ENCODE peak calls at places on chromosome 12, in ten cellular contexts. Z is sigmoid colon, L is left ventricle myocardium inferior, F is neuronal stem cell, X is spleen, I is ovary, B is endothelial cell of umbilical vein, M is AG04450, H is heart right ventricle, E is lung. S is an unnamed sample.

GRCh38 chr12:22083167-22083566 is 37.1 kb downstream of the CMAS start:
- DNase-seq in Z (no peak), H (no peak), B (peak; percentile 56), E (no peak), M (no peak), I (no peak), L (no peak), F (no peak), X (no peak), S (peak; percentile 32)

GRCh38 chr12:117441751-117442150 is 80.3 kb upstream of the NOS1 start:
- DNase-seq in X (no peak), F (no peak), E (no peak), L (peak; percentile 70), I (no peak), Z (peak; percentile 75), B (no peak), M (no peak), H (peak; percentile 60), S (peak; percentile 39)

GRCh38 chr12:69101505-69101904 is 137.9 kb upstream of the CPSF6 start:
- DNase-seq in B (peak; percentile 11), L (no peak), M (no peak), E (peak; percentile 52), F (no peak), I (peak; percentile 75), H (no peak), Z (no peak), X (no peak), S (no peak)

GRCh38 chr12:3527181-3527580 is 36.2 kb downstream of the PRMT8 start:
- DNase-seq in E (no peak), Z (no peak), H (no peak), M (no peak), I (no peak), F (no peak), X (no peak), B (peak; percentile 24), L (no peak), S (peak; percentile 54)

GRCh38 chr12:20150835-20151234 is 217.5 kb upstream of the PDE3A start:
- DNase-seq in H (no peak), Z (no peak), E (no peak), F (no peak), X (no peak), M (no peak), B (peak; percentile 97), I (no peak), L (no peak), S (peak; percentile 56)

GRCh38 chr12:119061208-119061796 is 80.0 kb downstream of the SRRM4 start:
- DNase-seq in I (peak; percentile 23), H (peak; percentile 39), B (peak; percentile 16), X (no peak), F (peak; percentile 80), Z (no peak), E (peak; percentile 45), L (peak; percentile 64), M (no peak), S (peak; percentile 45)

GRCh38 chr12:122943196-122943595 is 23.1 kb downstream of the ABCB9 start:
- DNase-seq in X (no peak), Z (no peak), I (no peak), F (no peak), H (peak; percentile 68), L (no peak), M (no peak), B (peak; percentile 70), E (no peak), S (no peak)

GRCh38 chr12:114697741-114698565 is 14.0 kb upstream of the TBX3 start:
- DNase-seq in H (no peak), L (no peak), M (no peak), Z (no peak), I (no peak), X (no peak), B (no peak), F (peak; percentile 84), E (no peak), S (peak; percentile 29)

GRCh38 chr12:94863286-94863685 is 140.2 kb downstream of the NDUFA12 start:
- DNase-seq in X (no peak), H (no peak), F (no peak), B (no peak), M (no peak), E (no peak), L (no peak), Z (no peak), I (no peak), S (no peak)

GRCh38 chr12:9961901-9962300 is 9.3 kb upstream of the CLEC12A start:
- DNase-seq in L (no peak), I (no peak), M (no peak), F (no peak), B (no peak), E (no peak), Z (no peak), X (no peak), H (no peak), S (no peak)

GRCh38 chr12:15726029-15726756 is 63.0 kb downstream of the EPS8 start:
- DNase-seq in L (no peak), B (no peak), E (no peak), H (no peak), X (no peak), M (no peak), F (no peak), I (no peak), Z (no peak), S (peak; percentile 48)

GRCh38 chr12:116950628-116951325 is 40.0 kb downstream of the FBXW8 start:
- DNase-seq in M (no peak), Z (no peak), I (no peak), B (no peak), F (no peak), E (no peak), X (no peak), H (no peak), L (no peak), S (no peak)

GRCh38 chr12:122858591-122859302 is 23.5 kb downstream of the HIP1R start:
- DNase-seq in Z (no peak), E (no peak), B (no peak), H (no peak), L (no peak), X (no peak), F (no peak), M (no peak), I (no peak), S (no peak)

GRCh38 chr12:104974626-104975290 is 11.4 kb upstream of the NOPCHAP1 start:
- DNase-seq in L (no peak), Z (no peak), M (no peak), B (no peak), X (no peak), F (no peak), H (no peak), I (no peak), E (no peak), S (no peak)

GRCh38 chr12:13691598-13691997 is 289.8 kb downstream of the GRIN2B start:
- DNase-seq in E (no peak), M (no peak), X (no peak), I (no peak), L (no peak), F (no peak), Z (no peak), B (no peak), H (no peak), S (no peak)

GRCh38 chr12:7588703-7589329 is 76.9 kb downstream of the APOBEC1 start:
- DNase-seq in I (no peak), F (no peak), B (peak; percentile 62), E (peak; percentile 45), M (no peak), L (no peak), Z (no peak), X (no peak), H (peak; percentile 57), S (peak; percentile 91)

GRCh38 chr12:12724421-12725085 is 7.4 kb downstream of the CDKN1B start:
- DNase-seq in X (peak; percentile 96), Z (no peak), F (no peak), M (no peak), H (no peak), E (no peak), I (no peak), B (no peak), L (no peak), S (no peak)

GRCh38 chr12:127688901-127689428 is 578.0 kb upstream of the TMEM132C start:
- DNase-seq in B (no peak), H (no peak), I (no peak), M (no peak), L (no peak), X (no peak), E (no peak), Z (no peak), F (no peak), S (no peak)

DNA sequence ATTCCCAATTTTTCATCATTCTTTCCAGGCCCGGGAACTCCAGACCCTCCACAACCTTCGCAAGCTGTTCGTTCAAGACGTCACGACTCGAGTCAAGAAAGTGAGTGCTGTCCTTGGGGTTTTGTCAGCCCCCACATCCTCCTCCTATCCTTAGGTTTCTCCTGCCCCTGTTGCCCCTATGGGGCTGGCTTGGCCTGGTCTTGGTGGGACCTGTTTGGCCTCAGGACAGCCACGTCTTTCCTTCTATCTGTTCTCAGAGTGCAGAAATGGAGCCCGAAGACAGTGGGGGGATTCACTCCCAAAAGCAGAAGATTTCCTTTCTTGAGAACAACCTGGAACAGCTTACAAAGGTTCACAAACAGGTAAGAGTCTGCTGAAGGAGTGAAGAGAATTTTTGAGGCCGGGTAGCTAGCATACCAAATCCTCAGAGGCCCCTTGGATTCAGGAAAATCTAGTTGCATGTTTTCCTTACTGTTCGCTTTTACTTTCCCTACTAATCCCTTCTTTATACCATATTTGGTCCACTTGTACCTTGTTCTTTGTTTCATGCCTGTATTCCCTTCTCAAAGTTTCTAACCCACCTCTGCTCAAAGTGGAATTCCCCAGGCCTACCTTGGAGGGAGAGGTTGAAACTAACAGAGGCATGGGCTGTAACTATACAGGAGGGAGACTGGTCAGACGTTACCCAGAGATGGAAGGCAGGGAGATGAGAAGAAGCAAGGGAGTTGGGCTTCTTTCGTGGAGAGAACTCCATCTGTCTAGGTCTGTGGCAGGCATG is 12.8 kb upstream of the PIP4K2C start:
- DNase-seq in X (no peak), F (no peak), L (no peak), I (no peak), B (no peak), H (no peak), M (no peak), E (no peak), Z (no peak), S (no peak)
- H3K27me3 ChIP-seq in X (no peaks in the 10 kb centered on the region), F (no peaks in the 10 kb centered on the region), L (peaks cover 41% of the 10 kb centered on the region), I (no peaks in the 10 kb centered on the region), B (peaks cover 6% of the 10 kb centered on the region), H (peaks cover 5% of the 10 kb centered on the region), M (peaks cover 19% of the 10 kb centered on the region), E (no peaks in the 10 kb centered on the region), Z (no peaks in the 10 kb centered on the region), S (no peaks in the 10 kb centered on the region)

GRCh38 chr12:65121049-65121955 is at the start of gene WIF1:
- DNase-seq in B (peak; percentile 22), F (peak; percentile 44), Z (peak; percentile 60), L (no peak), H (no peak), M (no peak), I (no peak), X (peak; percentile 84), E (peak; percentile 74), S (peak; percentile 60)
- H3K27me3 ChIP-seq in B (peaks cover 67% of the 10 kb centered on the region), F (peaks cover 73% of the 10 kb centered on the region), Z (peaks cover 8% of the 10 kb centered on the region), L (peaks cover 100% of the 10 kb centered on the region), H (peaks cover 100% of the 10 kb centered on the region), M (peaks cover 45% of the 10 kb centered on the region), I (no peaks in the 10 kb centered on the region), X (peaks cover 53% of the 10 kb centered on the region), E (no peaks in the 10 kb centered on the region), S (peaks cover 84% of the 10 kb centered on the region)

GRCh38 chr12:132601171-132601883 is 9.1 kb downstream of the LRCOL1 start:
- DNase-seq in F (no peak), M (no peak), I (no peak), H (no peak), E (no peak), Z (no peak), B (no peak), X (no peak), L (no peak), S (no peak)
- H3K27me3 ChIP-seq in F (peaks cover 8% of the 10 kb centered on the region), M (peaks cover 45% of the 10 kb centered on the region), I (no peaks in the 10 kb centered on the region), H (peaks cover 55% of the 10 kb centered on the region), E (no peaks in the 10 kb centered on the region), Z (peaks cover 13% of the 10 kb centered on the region), B (peaks cover 30% of the 10 kb centered on the region), X (no peaks in the 10 kb centered on the region), L (peaks cover 80% of the 10 kb centered on the region), S (peaks cover 11% of the 10 kb centered on the region)

GRCh38 chr12:111101003-111101402 is 180.6 kb upstream of the MYL2 start:
- DNase-seq in E (no peak), Z (no peak), M (no peak), H (no peak), F (no peak), X (peak; percentile 58), B (no peak), L (no peak), I (no peak), S (no peak)
- H3K27me3 ChIP-seq in E (no peaks in the 10 kb centered on the region), Z (no peaks in the 10 kb centered on the region), M (no peaks in the 10 kb centered on the region), H (peaks cover 6% of the 10 kb centered on the region), F (no peaks in the 10 kb centered on the region), X (no peaks in the 10 kb centered on the region), B (no peaks in the 10 kb centered on the region), L (peaks cover 44% of the 10 kb centered on the region), I (no peaks in the 10 kb centered on the region), S (no peaks in the 10 kb centered on the region)